ENCODE peak calls at places on chromosomes 11 and 22, in eight cellular contexts. One of them, this sample, is unnamed.

GRCh38 chr11:92253945-92254344 is 29.3 kb downstream of the FAT3 start:
- DNase-seq in heart right ventricle: no peak
- DNase-seq in cardiac muscle cell: no peak
- DNase-seq in CD4-positive, CD25-positive, alpha-beta regulatory T cell: no peak
- DNase-seq in A549: no peak
- DNase-seq in left ventricle myocardium inferior: no peak
- DNase-seq in CD8-positive, alpha-beta memory T cell: no peak
- DNase-seq in naive thymus-derived CD4-positive, alpha-beta T cell: no peak
- DNase-seq in this sample: no peak

GRCh38 chr11:60005360-60005759 is 11.6 kb upstream of the OOSP4B start:
- DNase-seq in heart right ventricle: no peak
- DNase-seq in cardiac muscle cell: no peak
- DNase-seq in CD4-positive, CD25-positive, alpha-beta regulatory T cell: no peak
- DNase-seq in A549: no peak
- DNase-seq in left ventricle myocardium inferior: no peak
- DNase-seq in CD8-positive, alpha-beta memory T cell: no peak
- DNase-seq in naive thymus-derived CD4-positive, alpha-beta T cell: no peak
- DNase-seq in this sample: no peak

GRCh38 chr11:57680552-57680874 is 12.6 kb downstream of the ZDHHC5 start:
- DNase-seq in heart right ventricle: no peak
- DNase-seq in cardiac muscle cell: no peak
- DNase-seq in CD4-positive, CD25-positive, alpha-beta regulatory T cell: no peak
- DNase-seq in A549: no peak
- DNase-seq in left ventricle myocardium inferior: no peak
- DNase-seq in CD8-positive, alpha-beta memory T cell: no peak
- DNase-seq in naive thymus-derived CD4-positive, alpha-beta T cell: no peak
- DNase-seq in this sample: no peak

GRCh38 chr11:34154059-34154875 is 48.8 kb downstream of the NAT10 start:
- DNase-seq in heart right ventricle: no peak
- DNase-seq in cardiac muscle cell: no peak
- DNase-seq in CD4-positive, CD25-positive, alpha-beta regulatory T cell: no peak
- DNase-seq in A549: no peak
- DNase-seq in left ventricle myocardium inferior: no peak
- DNase-seq in CD8-positive, alpha-beta memory T cell: peak; percentile 28
- DNase-seq in naive thymus-derived CD4-positive, alpha-beta T cell: no peak
- DNase-seq in this sample: no peak

GRCh38 chr22:21697866-21698265 is 32.1 kb downstream of the PPIL2 start:
- DNase-seq in heart right ventricle: no peak
- DNase-seq in cardiac muscle cell: no peak
- DNase-seq in CD4-positive, CD25-positive, alpha-beta regulatory T cell: no peak
- DNase-seq in A549: no peak
- DNase-seq in left ventricle myocardium inferior: no peak
- DNase-seq in CD8-positive, alpha-beta memory T cell: no peak
- DNase-seq in naive thymus-derived CD4-positive, alpha-beta T cell: no peak
- DNase-seq in this sample: no peak

GRCh38 chr11:44852159-44852707 is 98.5 kb downstream of the TP53I11 start:
- DNase-seq in heart right ventricle: no peak
- DNase-seq in cardiac muscle cell: no peak
- DNase-seq in CD4-positive, CD25-positive, alpha-beta regulatory T cell: no peak
- DNase-seq in A549: no peak
- DNase-seq in left ventricle myocardium inferior: no peak
- DNase-seq in CD8-positive, alpha-beta memory T cell: no peak
- DNase-seq in naive thymus-derived CD4-positive, alpha-beta T cell: no peak
- DNase-seq in this sample: no peak

GRCh38 chr11:71188886-71189767 is 63.2 kb downstream of the SHANK2 start:
- DNase-seq in heart right ventricle: no peak
- DNase-seq in cardiac muscle cell: no peak
- DNase-seq in CD4-positive, CD25-positive, alpha-beta regulatory T cell: no peak
- DNase-seq in A549: no peak
- DNase-seq in left ventricle myocardium inferior: no peak
- DNase-seq in CD8-positive, alpha-beta memory T cell: no peak
- DNase-seq in naive thymus-derived CD4-positive, alpha-beta T cell: no peak
- DNase-seq in this sample: peak; percentile 32

GRCh38 chr11:118437736-118438125 is 1.4 kb downstream of the KMT2A start:
- DNase-seq in heart right ventricle: peak; percentile 11
- DNase-seq in cardiac muscle cell: peak; percentile 38
- DNase-seq in CD4-positive, CD25-positive, alpha-beta regulatory T cell: peak; percentile 17
- DNase-seq in A549: no peak
- DNase-seq in left ventricle myocardium inferior: peak; percentile 19
- DNase-seq in CD8-positive, alpha-beta memory T cell: peak; percentile 53
- DNase-seq in naive thymus-derived CD4-positive, alpha-beta T cell: no peak
- DNase-seq in this sample: peak; percentile 65

GRCh38 chr11:105022998-105023397 is at the start of gene CASP5:
- DNase-seq in heart right ventricle: no peak
- DNase-seq in cardiac muscle cell: no peak
- DNase-seq in CD4-positive, CD25-positive, alpha-beta regulatory T cell: no peak
- DNase-seq in A549: no peak
- DNase-seq in left ventricle myocardium inferior: no peak
- DNase-seq in CD8-positive, alpha-beta memory T cell: no peak
- DNase-seq in naive thymus-derived CD4-positive, alpha-beta T cell: no peak
- DNase-seq in this sample: no peak

GRCh38 chr22:28750471-28750881 is 8.6 kb downstream of the HSCB start:
- DNase-seq in heart right ventricle: no peak
- DNase-seq in cardiac muscle cell: no peak
- DNase-seq in CD4-positive, CD25-positive, alpha-beta regulatory T cell: no peak
- DNase-seq in A549: no peak
- DNase-seq in left ventricle myocardium inferior: no peak
- DNase-seq in CD8-positive, alpha-beta memory T cell: no peak
- DNase-seq in naive thymus-derived CD4-positive, alpha-beta T cell: no peak
- DNase-seq in this sample: no peak

GRCh38 chr22:39422101-39422500 is 22.5 kb downstream of the TAB1 start:
- DNase-seq in heart right ventricle: no peak
- DNase-seq in cardiac muscle cell: no peak
- DNase-seq in CD4-positive, CD25-positive, alpha-beta regulatory T cell: no peak
- DNase-seq in A549: no peak
- DNase-seq in left ventricle myocardium inferior: no peak
- DNase-seq in CD8-positive, alpha-beta memory T cell: peak; percentile 17
- DNase-seq in naive thymus-derived CD4-positive, alpha-beta T cell: no peak
- DNase-seq in this sample: no peak

DNA sequence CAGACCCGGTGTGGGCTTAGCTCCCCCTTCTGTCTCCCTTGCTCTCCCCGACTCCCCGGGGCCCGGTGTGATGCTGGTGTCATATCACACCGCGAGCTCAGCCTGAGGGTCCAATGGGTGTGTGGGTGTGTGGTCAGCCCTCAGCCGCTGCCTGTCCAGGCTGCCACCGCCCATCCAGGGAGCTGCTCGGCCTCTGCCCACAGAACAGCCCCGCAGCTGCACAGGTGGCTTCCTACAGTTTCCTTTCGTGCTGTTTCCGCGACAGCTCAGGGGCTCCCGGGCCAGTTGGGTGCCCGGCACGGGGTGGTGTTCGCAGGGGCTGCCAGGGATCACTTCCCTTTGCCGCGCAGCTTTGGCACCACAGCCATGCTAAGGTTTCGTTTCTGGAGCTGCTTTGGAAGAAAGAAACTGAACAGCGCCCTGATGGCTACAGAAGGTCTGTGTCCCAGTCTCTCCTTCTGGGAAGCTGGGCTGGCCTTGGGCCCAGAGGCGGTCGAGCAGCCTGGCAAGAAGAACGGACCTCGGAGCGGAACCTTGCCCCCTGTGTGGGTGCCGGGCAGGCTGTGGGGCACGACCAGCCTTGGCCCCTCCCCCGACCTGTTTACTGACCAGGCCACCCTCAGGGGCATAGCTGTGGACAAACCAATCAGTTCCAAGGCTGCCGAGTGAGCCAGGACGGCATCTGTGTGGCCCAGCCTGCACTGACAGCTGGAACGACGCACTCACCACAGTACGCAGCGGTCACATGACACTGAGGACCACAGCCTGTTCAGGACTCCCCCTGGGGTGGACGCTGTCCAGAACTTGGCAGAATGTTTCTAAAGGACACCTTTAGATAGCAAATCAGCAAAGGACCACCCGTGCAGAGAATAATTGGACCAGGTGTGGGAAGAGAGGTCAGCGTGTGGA is 7.0 kb downstream of the PIM3 start:
- DNase-seq in heart right ventricle: peak; percentile 58
- DNase-seq in cardiac muscle cell: peak; percentile 42
- DNase-seq in CD4-positive, CD25-positive, alpha-beta regulatory T cell: no peak
- DNase-seq in A549: no peak
- DNase-seq in left ventricle myocardium inferior: peak; percentile 49
- DNase-seq in CD8-positive, alpha-beta memory T cell: no peak
- DNase-seq in naive thymus-derived CD4-positive, alpha-beta T cell: peak; percentile 24
- DNase-seq in this sample: peak; percentile 80
- H3K27ac ChIP-seq in heart right ventricle: peak overlapping the region; percentile 98
- H3K27ac ChIP-seq in cardiac muscle cell: peak overlapping the region; percentile 94
- H3K27ac ChIP-seq in CD4-positive, CD25-positive, alpha-beta regulatory T cell: peak overlapping the region; percentile 14
- H3K27ac ChIP-seq in A549: peak overlapping the region; percentile 96
- H3K27ac ChIP-seq in left ventricle myocardium inferior: peak overlapping the region; percentile 99
- H3K27ac ChIP-seq in CD8-positive, alpha-beta memory T cell: no peak overlapping the region
- H3K27ac ChIP-seq in naive thymus-derived CD4-positive, alpha-beta T cell: no peak overlapping the region
- H3K27ac ChIP-seq in this sample: peak overlapping the region; percentile 67

GRCh38 chr11:65314501-65315203 is at the start of gene CDC42EP2:
- DNase-seq in heart right ventricle: peak; percentile 86
- DNase-seq in cardiac muscle cell: peak; percentile 94
- DNase-seq in CD4-positive, CD25-positive, alpha-beta regulatory T cell: peak; percentile 54
- DNase-seq in A549: peak; percentile 84
- DNase-seq in left ventricle myocardium inferior: peak; percentile 91
- DNase-seq in CD8-positive, alpha-beta memory T cell: peak; percentile 77
- DNase-seq in naive thymus-derived CD4-positive, alpha-beta T cell: peak; percentile 64
- DNase-seq in this sample: peak; percentile 88
- H3K4me1 ChIP-seq in heart right ventricle: peaks cover 62% of the 10 kb centered on the region
- H3K4me1 ChIP-seq in cardiac muscle cell: peaks cover 9% of the 10 kb centered on the region
- H3K4me1 ChIP-seq in CD4-positive, CD25-positive, alpha-beta regulatory T cell: peaks cover 18% of the 10 kb centered on the region
- H3K4me1 ChIP-seq in A549: peaks cover 55% of the 10 kb centered on the region
- H3K4me1 ChIP-seq in left ventricle myocardium inferior: peaks cover 89% of the 10 kb centered on the region
- H3K4me1 ChIP-seq in CD8-positive, alpha-beta memory T cell: peaks cover 12% of the 10 kb centered on the region
- H3K4me1 ChIP-seq in naive thymus-derived CD4-positive, alpha-beta T cell: peaks cover 11% of the 10 kb centered on the region
- H3K4me1 ChIP-seq in this sample: peaks cover 18% of the 10 kb centered on the region

GRCh38 chr22:32810241-32811133 is 9.0 kb downstream of the TIMP3 start:
- DNase-seq in heart right ventricle: no peak
- DNase-seq in cardiac muscle cell: peak; percentile 35
- DNase-seq in CD4-positive, CD25-positive, alpha-beta regulatory T cell: no peak
- DNase-seq in A549: no peak
- DNase-seq in left ventricle myocardium inferior: no peak
- DNase-seq in CD8-positive, alpha-beta memory T cell: no peak
- DNase-seq in naive thymus-derived CD4-positive, alpha-beta T cell: no peak
- DNase-seq in this sample: no peak
- H3K4me3 ChIP-seq in heart right ventricle: no peak overlapping the region
- H3K4me3 ChIP-seq in cardiac muscle cell: no peak overlapping the region
- H3K4me3 ChIP-seq in CD4-positive, CD25-positive, alpha-beta regulatory T cell: no peak overlapping the region
- H3K4me3 ChIP-seq in A549: no peak overlapping the region
- H3K4me3 ChIP-seq in left ventricle myocardium inferior: peak overlapping the region; percentile 35
- H3K4me3 ChIP-seq in CD8-positive, alpha-beta memory T cell: no peak overlapping the region
- H3K4me3 ChIP-seq in naive thymus-derived CD4-positive, alpha-beta T cell: no peak overlapping the region
- H3K4me3 ChIP-seq in this sample: no peak overlapping the region

DNA sequence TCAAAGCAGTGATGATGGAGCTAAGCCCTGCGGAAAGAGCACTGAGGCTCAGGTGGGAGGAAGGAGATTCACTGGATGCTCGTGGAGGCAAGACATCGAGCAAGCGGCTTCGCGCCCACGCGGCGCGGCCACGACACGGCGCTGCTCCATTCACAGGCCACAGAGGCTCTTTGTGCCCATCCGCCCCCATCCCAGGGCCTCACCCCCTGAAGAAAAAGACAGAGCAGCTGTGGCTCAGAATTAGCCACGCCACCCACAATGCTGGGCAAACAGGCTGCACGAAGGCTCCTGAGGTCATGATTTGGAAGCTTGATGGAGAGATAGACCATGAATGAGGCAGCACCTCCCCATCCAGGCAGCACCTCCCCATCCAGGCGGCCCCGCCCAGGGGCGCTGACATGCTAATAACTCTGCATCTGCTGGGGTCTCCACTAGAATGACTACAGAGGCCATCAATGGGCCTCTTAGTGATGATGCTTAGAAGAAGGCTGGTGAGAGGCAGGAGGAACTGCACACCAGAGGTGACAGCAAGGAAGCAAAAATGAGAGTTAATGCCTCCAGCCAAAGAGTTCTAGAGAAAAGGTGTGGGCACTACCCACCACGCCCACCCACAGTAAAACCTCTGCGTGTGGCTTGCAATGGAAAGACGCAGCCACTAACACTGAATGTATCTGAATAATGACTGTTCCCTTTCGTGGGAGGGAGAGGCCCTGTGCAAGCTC is 43.5 kb downstream of the MYH9 start:
- DNase-seq in heart right ventricle: no peak
- DNase-seq in cardiac muscle cell: no peak
- DNase-seq in CD4-positive, CD25-positive, alpha-beta regulatory T cell: no peak
- DNase-seq in A549: no peak
- DNase-seq in left ventricle myocardium inferior: no peak
- DNase-seq in CD8-positive, alpha-beta memory T cell: no peak
- DNase-seq in naive thymus-derived CD4-positive, alpha-beta T cell: no peak
- DNase-seq in this sample: no peak
- H3K27ac ChIP-seq in heart right ventricle: peak overlapping the region; percentile 61
- H3K27ac ChIP-seq in cardiac muscle cell: no peak overlapping the region
- H3K27ac ChIP-seq in CD4-positive, CD25-positive, alpha-beta regulatory T cell: peak overlapping the region; percentile 57
- H3K27ac ChIP-seq in A549: peak overlapping the region; percentile 64
- H3K27ac ChIP-seq in left ventricle myocardium inferior: peak overlapping the region; percentile 100
- H3K27ac ChIP-seq in CD8-positive, alpha-beta memory T cell: no peak overlapping the region
- H3K27ac ChIP-seq in naive thymus-derived CD4-positive, alpha-beta T cell: peak overlapping the region; percentile 51
- H3K27ac ChIP-seq in this sample: peak overlapping the region; percentile 73

DNA sequence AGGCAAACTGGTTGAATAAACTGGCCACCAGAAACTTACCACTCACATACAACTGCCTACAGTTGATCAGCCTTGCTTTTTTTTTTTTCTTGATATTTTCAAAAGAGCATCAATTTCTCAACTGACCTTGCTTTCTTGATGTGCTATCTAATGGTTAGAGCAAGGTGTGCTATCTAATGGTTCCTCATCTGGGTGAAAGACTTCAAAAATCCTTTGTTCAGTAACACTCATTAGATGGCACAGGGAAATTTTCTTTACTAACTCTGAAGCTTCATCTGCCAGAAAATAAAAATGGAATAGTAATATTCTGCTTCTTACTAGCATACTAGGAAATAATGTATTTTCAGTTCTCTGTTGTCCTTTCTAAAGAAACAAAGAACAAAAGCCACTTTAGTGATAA is 51.2 kb upstream of the RAPSN start:
- DNase-seq in heart right ventricle: no peak
- DNase-seq in cardiac muscle cell: no peak
- DNase-seq in CD4-positive, CD25-positive, alpha-beta regulatory T cell: no peak
- DNase-seq in A549: no peak
- DNase-seq in left ventricle myocardium inferior: no peak
- DNase-seq in CD8-positive, alpha-beta memory T cell: no peak
- DNase-seq in naive thymus-derived CD4-positive, alpha-beta T cell: no peak
- DNase-seq in this sample: no peak
- H3K4me1 ChIP-seq in heart right ventricle: peaks cover 70% of the 10 kb centered on the region
- H3K4me1 ChIP-seq in cardiac muscle cell: peaks cover 48% of the 10 kb centered on the region
- H3K4me1 ChIP-seq in CD4-positive, CD25-positive, alpha-beta regulatory T cell: peaks cover 3% of the 10 kb centered on the region
- H3K4me1 ChIP-seq in A549: peaks cover 11% of the 10 kb centered on the region
- H3K4me1 ChIP-seq in left ventricle myocardium inferior: peaks cover 72% of the 10 kb centered on the region
- H3K4me1 ChIP-seq in CD8-positive, alpha-beta memory T cell: peaks cover 21% of the 10 kb centered on the region
- H3K4me1 ChIP-seq in naive thymus-derived CD4-positive, alpha-beta T cell: no peaks in the 10 kb centered on the region
- H3K4me1 ChIP-seq in this sample: peaks cover 13% of the 10 kb centered on the region

This sample was measured in pancreas.